ENCODE peak calls at places on chromosomes 13 and 19, in five cellular contexts. R, B, G, V and H are unnamed samples.

GRCh38 chr19:3982701-3983541 is 2.3 kb downstream of the EEF2 start:
- DNase-seq in G (no peak), V (no peak), B (no peak), R (no peak), H (no peak)

GRCh38 chr19:1468274-1469199 is 10.5 kb downstream of the C19orf25 start:
- DNase-seq in R (no peak), G (peak), B (no peak), V (no peak), H (no peak)

GRCh38 chr13:66933994-66934393 is 296.1 kb downstream of the PCDH9 start:
- DNase-seq in G (no peak), R (no peak), V (no peak), B (no peak), H (no peak)

GRCh38 chr19:46000497-46001246 is 5.4 kb downstream of the CCDC61 start:
- DNase-seq in B (peak), G (peak), V (no peak), R (peak), H (no peak)

GRCh38 chr19:37977391-37977790 is 70.4 kb downstream of the SIPA1L3 start:
- DNase-seq in R (no peak), G (no peak), V (no peak), B (no peak), H (no peak)

GRCh38 chr13:80215368-80215767 is 125.6 kb downstream of the SPRY2 start:
- DNase-seq in G (no peak), V (no peak), R (no peak), B (no peak), H (no peak)

GRCh38 chr13:112438515-112438914 is 62.4 kb downstream of the SPACA7 start:
- DNase-seq in G (no peak), B (no peak), V (no peak), R (no peak), H (no peak)

GRCh38 chr13:65470781-65471180 is 1759.4 kb downstream of the PCDH9 start:
- DNase-seq in G (no peak), R (no peak), B (no peak), V (no peak), H (no peak)

GRCh38 chr19:49058592-49058991 is 1.0 kb upstream of the CGB7 start:
- DNase-seq in B (no peak), V (no peak), R (no peak), G (no peak), H (no peak)

GRCh38 chr13:113205428-113205931 is 3.0 kb downstream of the PCID2 start:
- DNase-seq in R (no peak), G (no peak), V (no peak), B (no peak), H (no peak)

GRCh38 chr19:7393934-7394508 is 45.3 kb downstream of the ARHGEF18 start:
- DNase-seq in V (no peak), R (no peak), G (no peak), B (no peak), H (no peak)

GRCh38 chr19:16779539-16780163 is 49.5 kb upstream of the SIN3B start:
- DNase-seq in V (no peak), R (no peak), G (no peak), B (no peak), H (no peak)

GRCh38 chr19:40210919-40211318 is 7.3 kb downstream of the TTC9B start:
- DNase-seq in G (no peak), R (no peak), B (no peak), V (no peak), H (no peak)

GRCh38 chr19:29320611-29321010 is 107.7 kb upstream of the UQCRFS1 start:
- DNase-seq in V (no peak), B (no peak), R (no peak), G (no peak), H (no peak)

GRCh38 chr19:18282021-18282787 is 782 bp upstream of the JUND start:
- DNase-seq in B (no peak), G (peak), R (no peak), V (peak), H (no peak)

GRCh38 chr13:36979361-36980040 is 19.6 kb downstream of the ALG5 start:
- DNase-seq in V (no peak), R (no peak), B (no peak), G (no peak), H (no peak)

GRCh38 chr19:54094601-54095000 is 6.0 kb downstream of the OSCAR start:
- DNase-seq in R (no peak), G (no peak), B (no peak), V (no peak), H (no peak)

GRCh38 chr13:34748078-34748477 is 194.0 kb upstream of the NBEA start:
- DNase-seq in G (no peak), B (no peak), R (no peak), V (peak), H (no peak)

GRCh38 chr13:27607125-27607524 is 13.2 kb downstream of the LNX2 start:
- DNase-seq in V (no peak), G (no peak), B (no peak), R (no peak), H (no peak)

GRCh38 chr19:51793994-51794393 is 963 bp upstream of the FPR3 start:
- DNase-seq in B (no peak), R (no peak), G (no peak), V (no peak), H (no peak)

GRCh38 chr13:85347251-85347650 is 452.0 kb downstream of the SLITRK6 start:
- DNase-seq in V (no peak), G (no peak), B (no peak), R (no peak), H (no peak)